ENCODE peak calls at places on chromosomes 6 and 20, in five cellular contexts. C is left cardiac atrium, Y is astrocyte, L is SHP77, M is HuH-7.5. O is an unnamed sample.

GRCh38 chr6:158026054-158026900 is 44.6 kb downstream of the SYNJ2 start:
- DNase-seq in C (peak), Y (peak), L (peak), M (peak), O (no peak)

GRCh38 chr20:22509090-22509938 is 75.1 kb downstream of the FOXA2 start:
- DNase-seq in C (no peak), Y (no peak), L (no peak), M (no peak), O (no peak)

GRCh38 chr20:8454137-8454712 is 322.2 kb downstream of the PLCB1 start:
- DNase-seq in C (peak), Y (peak), L (peak), M (no peak), O (no peak)

GRCh38 chr6:157675859-157676640 is 147.0 kb upstream of the SNX9 start:
- DNase-seq in C (no peak), Y (no peak), L (no peak), M (no peak), O (no peak)

GRCh38 chr6:48664850-48665249 is 553.9 kb upstream of the PTCHD4 start:
- DNase-seq in C (no peak), Y (peak), L (no peak), M (no peak), O (no peak)

GRCh38 chr6:137973201-137973600 is 106.1 kb downstream of the TNFAIP3 start:
- DNase-seq in C (no peak), Y (peak), L (no peak), M (no peak), O (no peak)

GRCh38 chr20:11852801-11853200 is 64.9 kb upstream of the BTBD3 start:
- DNase-seq in C (no peak), Y (no peak), L (no peak), M (no peak), O (no peak)

GRCh38 chr6:3433005-3433404 is 23.8 kb downstream of the SLC22A23 start:
- DNase-seq in C (no peak), Y (no peak), L (no peak), M (no peak), O (no peak)

GRCh38 chr6:46691052-46691451 is 3.4 kb downstream of the TDRD6 start:
- DNase-seq in C (no peak), Y (no peak), L (no peak), M (no peak), O (no peak)

GRCh38 chr20:43999848-44000247 is 85.2 kb downstream of the TOX2 start:
- DNase-seq in C (no peak), Y (no peak), L (no peak), M (no peak), O (no peak)

GRCh38 chr6:95127266-95127665 is 450.1 kb upstream of the MANEA start:
- DNase-seq in C (no peak), Y (no peak), L (no peak), M (no peak), O (no peak)

GRCh38 chr6:18260448-18261106 is 3.8 kb downstream of the DEK start:
- DNase-seq in C (no peak), Y (peak), L (no peak), M (no peak), O (no peak)

GRCh38 chr20:20014659-20015058 is 2.5 kb upstream of the NAA20 start:
- DNase-seq in C (peak), Y (no peak), L (no peak), M (no peak), O (no peak)

GRCh38 chr6:707576-708236 is 14.8 kb upstream of the EXOC2 start:
- DNase-seq in C (no peak), Y (no peak), L (no peak), M (no peak), O (no peak)

GRCh38 chr20:51797357-51798025 is 4.8 kb downstream of the SALL4 start:
- DNase-seq in C (no peak), Y (peak), L (peak), M (peak), O (peak)

GRCh38 chr6:161191671-161192070 is 82.2 kb downstream of the AGPAT4 start:
- DNase-seq in C (no peak), Y (no peak), L (no peak), M (no peak), O (no peak)

GRCh38 chr6:152087701-152088100 is 280.2 kb downstream of the ESR1 start:
- DNase-seq in C (no peak), Y (no peak), L (no peak), M (no peak), O (no peak)

GRCh38 chr6:92377137-92377536 is 1042.2 kb downstream of the EPHA7 start:
- DNase-seq in C (no peak), Y (peak), L (no peak), M (no peak), O (no peak)

GRCh38 chr20:6178537-6178936 is 55.7 kb upstream of the FERMT1 start:
- DNase-seq in C (no peak), Y (peak), L (peak), M (peak), O (no peak)

GRCh38 chr20:61725966-61726365 is 339.7 kb downstream of the TAF4 start:
- DNase-seq in C (no peak), Y (no peak), L (no peak), M (no peak), O (no peak)

GRCh38 chr6:41577865-41578713 is 31.9 kb downstream of the FOXP4 start:
- DNase-seq in C (peak), Y (peak), L (peak), M (peak), O (peak)

GRCh38 chr6:5094327-5094726 is 9.2 kb downstream of the PPP1R3G start:
- DNase-seq in C (no peak), Y (peak), L (no peak), M (no peak), O (no peak)

GRCh38 chr6:158706369-158706982 is 56.6 kb downstream of the SYTL3 start:
- DNase-seq in C (peak), Y (peak), L (peak), M (peak), O (peak)

GRCh38 chr20:57620274-57620990 is at the start of gene ZBP1:
- DNase-seq in C (no peak), Y (no peak), L (no peak), M (no peak), O (no peak)

GRCh38 chr6:84967965-84968364 is 203.6 kb upstream of the TBX18 start:
- DNase-seq in C (no peak), Y (no peak), L (no peak), M (no peak), O (no peak)

GRCh38 chr6:168709440-168709839 is 268.5 kb downstream of the SMOC2 start:
- DNase-seq in C (no peak), Y (no peak), L (no peak), M (no peak), O (no peak)

GRCh38 chr20:17613328-17614175 is 43.7 kb downstream of the DSTN start:
- DNase-seq in C (peak), Y (no peak), L (no peak), M (no peak), O (no peak)

GRCh38 chr6:129317931-129318820 is 391.8 kb downstream of the ARHGAP18 start:
- DNase-seq in C (peak), Y (peak), L (no peak), M (no peak), O (no peak)

GRCh38 chr20:3680701-3681351 is 984 bp downstream of the ADAM33 start:
- DNase-seq in C (no peak), Y (no peak), L (no peak), M (no peak), O (no peak)

O was measured in nephron progenitor cell.